ENCODE peak calls at places on chromosome 11, in six cellular contexts. One of them, this sample, is unnamed.

GRCh38 chr11:7597620-7598019 is 75.7 kb downstream of the CYB5R2 start:
- DNase-seq in naive thymus-derived CD4-positive, alpha-beta T cell: no peak
- DNase-seq in CD8-positive, alpha-beta memory T cell: no peak
- DNase-seq in neural progenitor cell: no peak
- DNase-seq in heart right ventricle: no peak
- DNase-seq in BE2C: no peak
- DNase-seq in this sample: no peak

GRCh38 chr11:45332486-45332934 is 46.4 kb upstream of the SYT13 start:
- DNase-seq in BE2C: peak; percentile 10
- DNase-seq in neural progenitor cell: peak; percentile 62
- DNase-seq in CD8-positive, alpha-beta memory T cell: no peak
- DNase-seq in naive thymus-derived CD4-positive, alpha-beta T cell: peak; percentile 46
- DNase-seq in heart right ventricle: no peak
- DNase-seq in this sample: peak; percentile 12

GRCh38 chr11:15775051-15775541 is 581.2 kb downstream of the SOX6 start:
- DNase-seq in neural progenitor cell: no peak
- DNase-seq in naive thymus-derived CD4-positive, alpha-beta T cell: no peak
- DNase-seq in BE2C: peak; percentile 4
- DNase-seq in heart right ventricle: peak; percentile 14
- DNase-seq in CD8-positive, alpha-beta memory T cell: no peak
- DNase-seq in this sample: no peak

GRCh38 chr11:71333473-71333872 is 81.1 kb upstream of the SHANK2 start:
- DNase-seq in naive thymus-derived CD4-positive, alpha-beta T cell: no peak
- DNase-seq in neural progenitor cell: no peak
- DNase-seq in heart right ventricle: no peak
- DNase-seq in BE2C: no peak
- DNase-seq in CD8-positive, alpha-beta memory T cell: no peak
- DNase-seq in this sample: no peak

GRCh38 chr11:75272391-75272790 is 31.8 kb downstream of the TPBGL start:
- DNase-seq in heart right ventricle: no peak
- DNase-seq in CD8-positive, alpha-beta memory T cell: no peak
- DNase-seq in naive thymus-derived CD4-positive, alpha-beta T cell: no peak
- DNase-seq in BE2C: peak; percentile 0
- DNase-seq in neural progenitor cell: no peak
- DNase-seq in this sample: no peak

GRCh38 chr11:78752528-78752927 is 177.9 kb upstream of the NARS2 start:
- DNase-seq in BE2C: no peak
- DNase-seq in neural progenitor cell: peak; percentile 23
- DNase-seq in CD8-positive, alpha-beta memory T cell: no peak
- DNase-seq in naive thymus-derived CD4-positive, alpha-beta T cell: no peak
- DNase-seq in heart right ventricle: no peak
- DNase-seq in this sample: no peak

GRCh38 chr11:33160147-33160546 is 1.1 kb downstream of the CSTF3 start:
- DNase-seq in CD8-positive, alpha-beta memory T cell: no peak
- DNase-seq in neural progenitor cell: peak; percentile 16
- DNase-seq in heart right ventricle: no peak
- DNase-seq in BE2C: no peak
- DNase-seq in naive thymus-derived CD4-positive, alpha-beta T cell: no peak
- DNase-seq in this sample: no peak

GRCh38 chr11:10436733-10437132 is 18.3 kb upstream of the AMPD3 start:
- DNase-seq in CD8-positive, alpha-beta memory T cell: no peak
- DNase-seq in heart right ventricle: no peak
- DNase-seq in naive thymus-derived CD4-positive, alpha-beta T cell: no peak
- DNase-seq in neural progenitor cell: no peak
- DNase-seq in BE2C: no peak
- DNase-seq in this sample: no peak

GRCh38 chr11:101441747-101442146 is 142.1 kb downstream of the TRPC6 start:
- DNase-seq in CD8-positive, alpha-beta memory T cell: no peak
- DNase-seq in BE2C: no peak
- DNase-seq in neural progenitor cell: no peak
- DNase-seq in naive thymus-derived CD4-positive, alpha-beta T cell: no peak
- DNase-seq in heart right ventricle: peak; percentile 39
- DNase-seq in this sample: peak; percentile 31

GRCh38 chr11:130550984-130551383 is 102.5 kb downstream of the ADAMTS15 start:
- DNase-seq in heart right ventricle: no peak
- DNase-seq in naive thymus-derived CD4-positive, alpha-beta T cell: no peak
- DNase-seq in BE2C: no peak
- DNase-seq in CD8-positive, alpha-beta memory T cell: no peak
- DNase-seq in neural progenitor cell: no peak
- DNase-seq in this sample: no peak

GRCh38 chr11:2085251-2086066 is 53.7 kb downstream of the IGF2 start:
- DNase-seq in naive thymus-derived CD4-positive, alpha-beta T cell: no peak
- DNase-seq in neural progenitor cell: no peak
- DNase-seq in heart right ventricle: no peak
- DNase-seq in BE2C: no peak
- DNase-seq in CD8-positive, alpha-beta memory T cell: no peak
- DNase-seq in this sample: no peak

GRCh38 chr11:123654566-123655081 is at the start of gene SCN3B:
- DNase-seq in neural progenitor cell: peak; percentile 88
- DNase-seq in CD8-positive, alpha-beta memory T cell: no peak
- DNase-seq in naive thymus-derived CD4-positive, alpha-beta T cell: no peak
- DNase-seq in heart right ventricle: peak; percentile 66
- DNase-seq in BE2C: peak; percentile 96
- DNase-seq in this sample: peak; percentile 53

GRCh38 chr11:46120711-46121327 is 435 bp downstream of the PHF21A start:
- DNase-seq in neural progenitor cell: peak; percentile 82
- DNase-seq in naive thymus-derived CD4-positive, alpha-beta T cell: peak; percentile 36
- DNase-seq in heart right ventricle: peak; percentile 40
- DNase-seq in BE2C: peak; percentile 50
- DNase-seq in CD8-positive, alpha-beta memory T cell: peak; percentile 6
- DNase-seq in this sample: peak; percentile 84

GRCh38 chr11:6862961-6863360 is at the start of gene OR10A2:
- DNase-seq in neural progenitor cell: peak; percentile 6
- DNase-seq in heart right ventricle: no peak
- DNase-seq in CD8-positive, alpha-beta memory T cell: no peak
- DNase-seq in BE2C: no peak
- DNase-seq in naive thymus-derived CD4-positive, alpha-beta T cell: no peak
- DNase-seq in this sample: peak; percentile 39

GRCh38 chr11:111185259-111185658 is 60.3 kb upstream of the POU2AF2 start:
- DNase-seq in heart right ventricle: no peak
- DNase-seq in neural progenitor cell: no peak
- DNase-seq in naive thymus-derived CD4-positive, alpha-beta T cell: no peak
- DNase-seq in CD8-positive, alpha-beta memory T cell: no peak
- DNase-seq in BE2C: no peak
- DNase-seq in this sample: no peak

GRCh38 chr11:104581246-104581980 is 316.8 kb downstream of the CASP12 start:
- DNase-seq in CD8-positive, alpha-beta memory T cell: no peak
- DNase-seq in neural progenitor cell: peak; percentile 61
- DNase-seq in heart right ventricle: no peak
- DNase-seq in naive thymus-derived CD4-positive, alpha-beta T cell: no peak
- DNase-seq in BE2C: no peak
- DNase-seq in this sample: no peak

GRCh38 chr11:45921561-45922424 is 663 bp upstream of the LARGE2 start:
- DNase-seq in heart right ventricle: no peak
- DNase-seq in naive thymus-derived CD4-positive, alpha-beta T cell: no peak
- DNase-seq in BE2C: no peak
- DNase-seq in neural progenitor cell: peak; percentile 88
- DNase-seq in CD8-positive, alpha-beta memory T cell: no peak
- DNase-seq in this sample: no peak

GRCh38 chr11:76186776-76187279 is 19.5 kb downstream of the WNT11 start:
- DNase-seq in heart right ventricle: no peak
- DNase-seq in naive thymus-derived CD4-positive, alpha-beta T cell: no peak
- DNase-seq in neural progenitor cell: no peak
- DNase-seq in CD8-positive, alpha-beta memory T cell: no peak
- DNase-seq in BE2C: peak; percentile 37
- DNase-seq in this sample: no peak

GRCh38 chr11:2813968-2814367 is 71.6 kb downstream of the CDKN1C start:
- DNase-seq in CD8-positive, alpha-beta memory T cell: no peak
- DNase-seq in naive thymus-derived CD4-positive, alpha-beta T cell: no peak
- DNase-seq in BE2C: no peak
- DNase-seq in neural progenitor cell: no peak
- DNase-seq in heart right ventricle: no peak
- DNase-seq in this sample: no peak

GRCh38 chr11:36512016-36512415 is 1.9 kb upstream of the TRAF6 start:
- DNase-seq in BE2C: no peak
- DNase-seq in neural progenitor cell: no peak
- DNase-seq in naive thymus-derived CD4-positive, alpha-beta T cell: no peak
- DNase-seq in CD8-positive, alpha-beta memory T cell: no peak
- DNase-seq in heart right ventricle: no peak
- DNase-seq in this sample: no peak

GRCh38 chr11:2295971-2296912 is 5.5 kb downstream of the C11orf21 start:
- DNase-seq in heart right ventricle: no peak
- DNase-seq in CD8-positive, alpha-beta memory T cell: no peak
- DNase-seq in neural progenitor cell: no peak
- DNase-seq in BE2C: no peak
- DNase-seq in naive thymus-derived CD4-positive, alpha-beta T cell: no peak
- DNase-seq in this sample: no peak

GRCh38 chr11:35458846-35459245 is 39.5 kb upstream of the SLC1A2 start:
- DNase-seq in neural progenitor cell: no peak
- DNase-seq in heart right ventricle: no peak
- DNase-seq in naive thymus-derived CD4-positive, alpha-beta T cell: no peak
- DNase-seq in CD8-positive, alpha-beta memory T cell: no peak
- DNase-seq in BE2C: no peak
- DNase-seq in this sample: no peak

GRCh38 chr11:47302853-47303252 is 32.9 kb downstream of the MADD start:
- DNase-seq in heart right ventricle: no peak
- DNase-seq in naive thymus-derived CD4-positive, alpha-beta T cell: no peak
- DNase-seq in BE2C: no peak
- DNase-seq in neural progenitor cell: no peak
- DNase-seq in CD8-positive, alpha-beta memory T cell: no peak
- DNase-seq in this sample: no peak

GRCh38 chr11:67266424-67267187 is at the start of gene GRK2:
- DNase-seq in neural progenitor cell: peak; percentile 37
- DNase-seq in BE2C: peak; percentile 58
- DNase-seq in heart right ventricle: peak; percentile 53
- DNase-seq in CD8-positive, alpha-beta memory T cell: no peak
- DNase-seq in naive thymus-derived CD4-positive, alpha-beta T cell: no peak
- DNase-seq in this sample: no peak

GRCh38 chr11:2796091-2796490 is 89.5 kb downstream of the CDKN1C start:
- DNase-seq in neural progenitor cell: no peak
- DNase-seq in naive thymus-derived CD4-positive, alpha-beta T cell: no peak
- DNase-seq in heart right ventricle: peak; percentile 13
- DNase-seq in BE2C: peak; percentile 1
- DNase-seq in CD8-positive, alpha-beta memory T cell: no peak
- DNase-seq in this sample: no peak

GRCh38 chr11:68792400-68792955 is 41.2 kb upstream of the TESMIN start:
- DNase-seq in BE2C: no peak
- DNase-seq in heart right ventricle: no peak
- DNase-seq in neural progenitor cell: no peak
- DNase-seq in CD8-positive, alpha-beta memory T cell: no peak
- DNase-seq in naive thymus-derived CD4-positive, alpha-beta T cell: no peak
- DNase-seq in this sample: peak; percentile 37
- H3K36me3 ChIP-seq in BE2C: peaks cover 21% of the 10 kb centered on the region
- H3K36me3 ChIP-seq in heart right ventricle: no peaks in the 10 kb centered on the region
- H3K36me3 ChIP-seq in neural progenitor cell: no peaks in the 10 kb centered on the region
- H3K36me3 ChIP-seq in CD8-positive, alpha-beta memory T cell: peaks cover 13% of the 10 kb centered on the region
- H3K36me3 ChIP-seq in naive thymus-derived CD4-positive, alpha-beta T cell: peaks cover 14% of the 10 kb centered on the region
- H3K36me3 ChIP-seq in this sample: peaks cover 55% of the 10 kb centered on the region

GRCh38 chr11:128587415-128587814 is at the start of gene ETS1:
- DNase-seq in CD8-positive, alpha-beta memory T cell: no peak
- DNase-seq in naive thymus-derived CD4-positive, alpha-beta T cell: no peak
- DNase-seq in heart right ventricle: no peak
- DNase-seq in neural progenitor cell: peak; percentile 49
- DNase-seq in BE2C: no peak
- DNase-seq in this sample: peak; percentile 42
- H3K4me3 ChIP-seq in CD8-positive, alpha-beta memory T cell: no peak within 1 kb of the TSS
- H3K4me3 ChIP-seq in naive thymus-derived CD4-positive, alpha-beta T cell: no peak within 1 kb of the TSS
- H3K4me3 ChIP-seq in heart right ventricle: peak within 1 kb of the TSS; percentile 45
- H3K4me3 ChIP-seq in neural progenitor cell: peak within 1 kb of the TSS; percentile 10
- H3K4me3 ChIP-seq in BE2C: no peak within 1 kb of the TSS
- H3K4me3 ChIP-seq in this sample: no peak within 1 kb of the TSS

GRCh38 chr11:116782728-116783127 is 5.1 kb downstream of the ZPR1 start:
- DNase-seq in BE2C: no peak
- DNase-seq in naive thymus-derived CD4-positive, alpha-beta T cell: no peak
- DNase-seq in heart right ventricle: no peak
- DNase-seq in neural progenitor cell: no peak
- DNase-seq in CD8-positive, alpha-beta memory T cell: no peak
- DNase-seq in this sample: peak; percentile 24
- H3K36me3 ChIP-seq in BE2C: peaks cover 57% of the 10 kb centered on the region
- H3K36me3 ChIP-seq in naive thymus-derived CD4-positive, alpha-beta T cell: peaks cover 67% of the 10 kb centered on the region
- H3K36me3 ChIP-seq in heart right ventricle: peaks cover 4% of the 10 kb centered on the region
- H3K36me3 ChIP-seq in neural progenitor cell: no peaks in the 10 kb centered on the region
- H3K36me3 ChIP-seq in CD8-positive, alpha-beta memory T cell: peaks cover 76% of the 10 kb centered on the region
- H3K36me3 ChIP-seq in this sample: peaks cover 87% of the 10 kb centered on the region

GRCh38 chr11:97259434-97259833 is 869.6 kb downstream of the JRKL start:
- DNase-seq in heart right ventricle: no peak
- DNase-seq in naive thymus-derived CD4-positive, alpha-beta T cell: no peak
- DNase-seq in BE2C: no peak
- DNase-seq in CD8-positive, alpha-beta memory T cell: no peak
- DNase-seq in neural progenitor cell: no peak
- DNase-seq in this sample: no peak
- H3K4me3 ChIP-seq in heart right ventricle: no peak overlapping the region
- H3K4me3 ChIP-seq in naive thymus-derived CD4-positive, alpha-beta T cell: no peak overlapping the region
- H3K4me3 ChIP-seq in BE2C: no peak overlapping the region
- H3K4me3 ChIP-seq in CD8-positive, alpha-beta memory T cell: no peak overlapping the region
- H3K4me3 ChIP-seq in neural progenitor cell: no peak overlapping the region
- H3K4me3 ChIP-seq in this sample: no peak overlapping the region

GRCh38 chr11:108333403-108333899 is 110.6 kb downstream of the ATM start:
- DNase-seq in neural progenitor cell: no peak
- DNase-seq in CD8-positive, alpha-beta memory T cell: no peak
- DNase-seq in BE2C: no peak
- DNase-seq in heart right ventricle: no peak
- DNase-seq in naive thymus-derived CD4-positive, alpha-beta T cell: no peak
- DNase-seq in this sample: no peak
- H3K36me3 ChIP-seq in neural progenitor cell: peaks cover 7% of the 10 kb centered on the region
- H3K36me3 ChIP-seq in CD8-positive, alpha-beta memory T cell: peaks cover 61% of the 10 kb centered on the region
- H3K36me3 ChIP-seq in BE2C: peaks cover 38% of the 10 kb centered on the region
- H3K36me3 ChIP-seq in heart right ventricle: no peaks in the 10 kb centered on the region
- H3K36me3 ChIP-seq in naive thymus-derived CD4-positive, alpha-beta T cell: peaks cover 58% of the 10 kb centered on the region
- H3K36me3 ChIP-seq in this sample: peaks cover 52% of the 10 kb centered on the region

GRCh38 chr11:394034-394857 is at the start of gene PKP3:
- DNase-seq in naive thymus-derived CD4-positive, alpha-beta T cell: no peak
- DNase-seq in BE2C: no peak
- DNase-seq in heart right ventricle: peak; percentile 41
- DNase-seq in CD8-positive, alpha-beta memory T cell: no peak
- DNase-seq in neural progenitor cell: peak; percentile 63
- DNase-seq in this sample: peak; percentile 91
- H3K4me3 ChIP-seq in naive thymus-derived CD4-positive, alpha-beta T cell: no peak within 1 kb of the TSS
- H3K4me3 ChIP-seq in BE2C: no peak within 1 kb of the TSS
- H3K4me3 ChIP-seq in heart right ventricle: no peak within 1 kb of the TSS
- H3K4me3 ChIP-seq in CD8-positive, alpha-beta memory T cell: no peak within 1 kb of the TSS
- H3K4me3 ChIP-seq in neural progenitor cell: no peak within 1 kb of the TSS
- H3K4me3 ChIP-seq in this sample: no peak within 1 kb of the TSS

GRCh38 chr11:94486068-94486467 is 7.6 kb downstream of the MRE11 start:
- DNase-seq in CD8-positive, alpha-beta memory T cell: no peak
- DNase-seq in naive thymus-derived CD4-positive, alpha-beta T cell: no peak
- DNase-seq in neural progenitor cell: no peak
- DNase-seq in BE2C: no peak
- DNase-seq in heart right ventricle: no peak
- DNase-seq in this sample: no peak
- H3K36me3 ChIP-seq in CD8-positive, alpha-beta memory T cell: peaks cover 23% of the 10 kb centered on the region
- H3K36me3 ChIP-seq in naive thymus-derived CD4-positive, alpha-beta T cell: no peaks in the 10 kb centered on the region
- H3K36me3 ChIP-seq in neural progenitor cell: peaks cover 8% of the 10 kb centered on the region
- H3K36me3 ChIP-seq in BE2C: peaks cover 73% of the 10 kb centered on the region
- H3K36me3 ChIP-seq in heart right ventricle: no peaks in the 10 kb centered on the region
- H3K36me3 ChIP-seq in this sample: peaks cover 70% of the 10 kb centered on the region

This sample was measured in MG63.